ENCODE peak calls at places on chromosomes 5 and 9, in eight cellular contexts. One of them, this sample, is unnamed.

GRCh38 chr9:98326402-98327248 is 71.2 kb upstream of the TBC1D2 start:
- DNase-seq in glomerular endothelial cell: no peak
- DNase-seq in Daoy: peak
- DNase-seq in Calu3: no peak
- DNase-seq in activated CD4-positive, CD25-positive, alpha-beta regulatory T cell: no peak
- DNase-seq in memory B cell: no peak
- DNase-seq in HuH-7: no peak
- DNase-seq in activated CD4-positive, alpha-beta T cell treated with anti-CD3 and anti-CD28 coated beads for 24 hours: no peak
- DNase-seq in this sample: no peak

GRCh38 chr9:112112941-112113399 is 62.1 kb downstream of the SUSD1 start:
- DNase-seq in glomerular endothelial cell: no peak
- DNase-seq in Calu3: peak
- DNase-seq in activated CD4-positive, alpha-beta T cell treated with anti-CD3 and anti-CD28 coated beads for 24 hours: no peak
- DNase-seq in activated CD4-positive, CD25-positive, alpha-beta regulatory T cell: no peak
- DNase-seq in HuH-7: peak
- DNase-seq in Daoy: peak
- DNase-seq in memory B cell: no peak
- DNase-seq in this sample: no peak

GRCh38 chr5:64040496-64040895 is 78.3 kb upstream of the HTR1A start:
- DNase-seq in Daoy: no peak
- DNase-seq in HuH-7: no peak
- DNase-seq in memory B cell: no peak
- DNase-seq in activated CD4-positive, CD25-positive, alpha-beta regulatory T cell: no peak
- DNase-seq in activated CD4-positive, alpha-beta T cell treated with anti-CD3 and anti-CD28 coated beads for 24 hours: no peak
- DNase-seq in glomerular endothelial cell: no peak
- DNase-seq in Calu3: no peak
- DNase-seq in this sample: no peak

GRCh38 chr5:143065185-143065584 is 295.0 kb downstream of the ARHGAP26 start:
- DNase-seq in activated CD4-positive, alpha-beta T cell treated with anti-CD3 and anti-CD28 coated beads for 24 hours: no peak
- DNase-seq in memory B cell: no peak
- DNase-seq in Calu3: no peak
- DNase-seq in Daoy: peak
- DNase-seq in HuH-7: no peak
- DNase-seq in glomerular endothelial cell: no peak
- DNase-seq in activated CD4-positive, CD25-positive, alpha-beta regulatory T cell: no peak
- DNase-seq in this sample: no peak

GRCh38 chr5:56078675-56079500 is 84.1 kb upstream of the IL6ST start:
- DNase-seq in memory B cell: no peak
- DNase-seq in Calu3: no peak
- DNase-seq in activated CD4-positive, CD25-positive, alpha-beta regulatory T cell: no peak
- DNase-seq in activated CD4-positive, alpha-beta T cell treated with anti-CD3 and anti-CD28 coated beads for 24 hours: no peak
- DNase-seq in glomerular endothelial cell: no peak
- DNase-seq in Daoy: no peak
- DNase-seq in HuH-7: no peak
- DNase-seq in this sample: no peak

GRCh38 chr9:87959916-87960581 is 14.3 kb downstream of the CDK20 start:
- DNase-seq in glomerular endothelial cell: no peak
- DNase-seq in Daoy: no peak
- DNase-seq in activated CD4-positive, CD25-positive, alpha-beta regulatory T cell: no peak
- DNase-seq in memory B cell: no peak
- DNase-seq in Calu3: no peak
- DNase-seq in HuH-7: no peak
- DNase-seq in activated CD4-positive, alpha-beta T cell treated with anti-CD3 and anti-CD28 coated beads for 24 hours: no peak
- DNase-seq in this sample: no peak

GRCh38 chr9:127626752-127627493 is 14.8 kb downstream of the STXBP1 start:
- DNase-seq in activated CD4-positive, alpha-beta T cell treated with anti-CD3 and anti-CD28 coated beads for 24 hours: no peak
- DNase-seq in activated CD4-positive, CD25-positive, alpha-beta regulatory T cell: no peak
- DNase-seq in Calu3: no peak
- DNase-seq in glomerular endothelial cell: no peak
- DNase-seq in memory B cell: no peak
- DNase-seq in HuH-7: no peak
- DNase-seq in Daoy: no peak
- DNase-seq in this sample: no peak

GRCh38 chr9:132531187-132531586 is 51.2 kb upstream of the BARHL1 start:
- DNase-seq in activated CD4-positive, CD25-positive, alpha-beta regulatory T cell: no peak
- DNase-seq in memory B cell: no peak
- DNase-seq in Daoy: peak
- DNase-seq in HuH-7: no peak
- DNase-seq in glomerular endothelial cell: no peak
- DNase-seq in Calu3: no peak
- DNase-seq in activated CD4-positive, alpha-beta T cell treated with anti-CD3 and anti-CD28 coated beads for 24 hours: no peak
- DNase-seq in this sample: no peak

GRCh38 chr5:113221294-113222176 is 213.3 kb downstream of the TSSK1B start:
- DNase-seq in activated CD4-positive, CD25-positive, alpha-beta regulatory T cell: no peak
- DNase-seq in Calu3: no peak
- DNase-seq in activated CD4-positive, alpha-beta T cell treated with anti-CD3 and anti-CD28 coated beads for 24 hours: no peak
- DNase-seq in Daoy: no peak
- DNase-seq in memory B cell: no peak
- DNase-seq in glomerular endothelial cell: no peak
- DNase-seq in HuH-7: no peak
- DNase-seq in this sample: no peak

GRCh38 chr9:69198526-69199250 is 24.6 kb downstream of the TJP2 start:
- DNase-seq in Calu3: no peak
- DNase-seq in activated CD4-positive, alpha-beta T cell treated with anti-CD3 and anti-CD28 coated beads for 24 hours: no peak
- DNase-seq in Daoy: no peak
- DNase-seq in glomerular endothelial cell: no peak
- DNase-seq in activated CD4-positive, CD25-positive, alpha-beta regulatory T cell: no peak
- DNase-seq in HuH-7: no peak
- DNase-seq in memory B cell: no peak
- DNase-seq in this sample: no peak

GRCh38 chr9:104927216-104927911 is 591 bp downstream of the ABCA1 start:
- DNase-seq in Daoy: peak
- DNase-seq in glomerular endothelial cell: no peak
- DNase-seq in HuH-7: peak
- DNase-seq in activated CD4-positive, CD25-positive, alpha-beta regulatory T cell: no peak
- DNase-seq in memory B cell: peak
- DNase-seq in activated CD4-positive, alpha-beta T cell treated with anti-CD3 and anti-CD28 coated beads for 24 hours: peak
- DNase-seq in Calu3: peak
- DNase-seq in this sample: no peak

GRCh38 chr5:64794053-64794770 is 25.5 kb downstream of the CWC27 start:
- DNase-seq in Calu3: peak
- DNase-seq in glomerular endothelial cell: no peak
- DNase-seq in Daoy: no peak
- DNase-seq in activated CD4-positive, alpha-beta T cell treated with anti-CD3 and anti-CD28 coated beads for 24 hours: no peak
- DNase-seq in HuH-7: no peak
- DNase-seq in memory B cell: no peak
- DNase-seq in activated CD4-positive, CD25-positive, alpha-beta regulatory T cell: no peak
- DNase-seq in this sample: no peak

GRCh38 chr9:70136632-70137031 is 93.0 kb downstream of the MAMDC2 start:
- DNase-seq in memory B cell: no peak
- DNase-seq in Daoy: peak
- DNase-seq in Calu3: no peak
- DNase-seq in activated CD4-positive, CD25-positive, alpha-beta regulatory T cell: no peak
- DNase-seq in HuH-7: no peak
- DNase-seq in activated CD4-positive, alpha-beta T cell treated with anti-CD3 and anti-CD28 coated beads for 24 hours: no peak
- DNase-seq in glomerular endothelial cell: no peak
- DNase-seq in this sample: no peak

GRCh38 chr5:111280282-111280901 is 56.2 kb downstream of the CAMK4 start:
- DNase-seq in HuH-7: no peak
- DNase-seq in activated CD4-positive, CD25-positive, alpha-beta regulatory T cell: no peak
- DNase-seq in activated CD4-positive, alpha-beta T cell treated with anti-CD3 and anti-CD28 coated beads for 24 hours: no peak
- DNase-seq in glomerular endothelial cell: no peak
- DNase-seq in Daoy: no peak
- DNase-seq in Calu3: no peak
- DNase-seq in memory B cell: no peak
- DNase-seq in this sample: no peak

GRCh38 chr9:94665606-94666005 is 26.3 kb upstream of the FBP1 start:
- DNase-seq in activated CD4-positive, CD25-positive, alpha-beta regulatory T cell: no peak
- DNase-seq in Daoy: no peak
- DNase-seq in glomerular endothelial cell: no peak
- DNase-seq in HuH-7: no peak
- DNase-seq in Calu3: no peak
- DNase-seq in activated CD4-positive, alpha-beta T cell treated with anti-CD3 and anti-CD28 coated beads for 24 hours: no peak
- DNase-seq in memory B cell: no peak
- DNase-seq in this sample: no peak

GRCh38 chr5:122030251-122030650 is 47.8 kb downstream of the LOX start:
- DNase-seq in Daoy: no peak
- DNase-seq in activated CD4-positive, CD25-positive, alpha-beta regulatory T cell: no peak
- DNase-seq in activated CD4-positive, alpha-beta T cell treated with anti-CD3 and anti-CD28 coated beads for 24 hours: no peak
- DNase-seq in Calu3: no peak
- DNase-seq in glomerular endothelial cell: no peak
- DNase-seq in memory B cell: no peak
- DNase-seq in HuH-7: peak
- DNase-seq in this sample: no peak

GRCh38 chr9:134971196-134971595 is 53.5 kb upstream of the FCN1 start:
- DNase-seq in Calu3: no peak
- DNase-seq in memory B cell: no peak
- DNase-seq in HuH-7: no peak
- DNase-seq in Daoy: no peak
- DNase-seq in activated CD4-positive, CD25-positive, alpha-beta regulatory T cell: no peak
- DNase-seq in glomerular endothelial cell: no peak
- DNase-seq in activated CD4-positive, alpha-beta T cell treated with anti-CD3 and anti-CD28 coated beads for 24 hours: no peak
- DNase-seq in this sample: no peak

GRCh38 chr5:62386824-62387223 is 16.9 kb downstream of the DIMT1 start:
- DNase-seq in activated CD4-positive, alpha-beta T cell treated with anti-CD3 and anti-CD28 coated beads for 24 hours: no peak
- DNase-seq in activated CD4-positive, CD25-positive, alpha-beta regulatory T cell: no peak
- DNase-seq in memory B cell: no peak
- DNase-seq in Calu3: no peak
- DNase-seq in Daoy: no peak
- DNase-seq in HuH-7: no peak
- DNase-seq in glomerular endothelial cell: no peak
- DNase-seq in this sample: no peak

GRCh38 chr5:60701317-60701988 is 1.5 kb upstream of the DEPDC1B start:
- DNase-seq in activated CD4-positive, CD25-positive, alpha-beta regulatory T cell: no peak
- DNase-seq in glomerular endothelial cell: no peak
- DNase-seq in Daoy: no peak
- DNase-seq in memory B cell: no peak
- DNase-seq in activated CD4-positive, alpha-beta T cell treated with anti-CD3 and anti-CD28 coated beads for 24 hours: no peak
- DNase-seq in Calu3: peak
- DNase-seq in HuH-7: no peak
- DNase-seq in this sample: no peak

GRCh38 chr9:86122309-86122708 is 23.0 kb upstream of the GOLM1 start:
- DNase-seq in activated CD4-positive, CD25-positive, alpha-beta regulatory T cell: no peak
- DNase-seq in HuH-7: peak
- DNase-seq in memory B cell: no peak
- DNase-seq in glomerular endothelial cell: no peak
- DNase-seq in Calu3: no peak
- DNase-seq in activated CD4-positive, alpha-beta T cell treated with anti-CD3 and anti-CD28 coated beads for 24 hours: no peak
- DNase-seq in Daoy: no peak
- DNase-seq in this sample: no peak

GRCh38 chr5:132050661-132051371 is 9.6 kb upstream of the IL3 start:
- DNase-seq in memory B cell: peak
- DNase-seq in activated CD4-positive, CD25-positive, alpha-beta regulatory T cell: no peak
- DNase-seq in Calu3: no peak
- DNase-seq in activated CD4-positive, alpha-beta T cell treated with anti-CD3 and anti-CD28 coated beads for 24 hours: no peak
- DNase-seq in Daoy: no peak
- DNase-seq in glomerular endothelial cell: no peak
- DNase-seq in HuH-7: no peak
- DNase-seq in this sample: no peak

GRCh38 chr9:89477395-89477794 is 20.5 kb downstream of the SEMA4D start:
- DNase-seq in activated CD4-positive, alpha-beta T cell treated with anti-CD3 and anti-CD28 coated beads for 24 hours: no peak
- DNase-seq in Calu3: no peak
- DNase-seq in HuH-7: no peak
- DNase-seq in glomerular endothelial cell: no peak
- DNase-seq in activated CD4-positive, CD25-positive, alpha-beta regulatory T cell: no peak
- DNase-seq in Daoy: peak
- DNase-seq in memory B cell: no peak
- DNase-seq in this sample: no peak

GRCh38 chr9:120854596-120855327 is 12.0 kb upstream of the PSMD5 start:
- DNase-seq in activated CD4-positive, alpha-beta T cell treated with anti-CD3 and anti-CD28 coated beads for 24 hours: no peak
- DNase-seq in memory B cell: no peak
- DNase-seq in HuH-7: no peak
- DNase-seq in Calu3: no peak
- DNase-seq in glomerular endothelial cell: no peak
- DNase-seq in Daoy: no peak
- DNase-seq in activated CD4-positive, CD25-positive, alpha-beta regulatory T cell: no peak
- DNase-seq in this sample: no peak

GRCh38 chr5:150562832-150563231 is 54.9 kb downstream of the NDST1 start:
- DNase-seq in memory B cell: no peak
- DNase-seq in Daoy: peak
- DNase-seq in activated CD4-positive, alpha-beta T cell treated with anti-CD3 and anti-CD28 coated beads for 24 hours: no peak
- DNase-seq in Calu3: peak
- DNase-seq in glomerular endothelial cell: peak
- DNase-seq in HuH-7: no peak
- DNase-seq in activated CD4-positive, CD25-positive, alpha-beta regulatory T cell: no peak
- DNase-seq in this sample: no peak

GRCh38 chr9:96458226-96458625 is 8.3 kb downstream of the HABP4 start:
- DNase-seq in glomerular endothelial cell: no peak
- DNase-seq in Calu3: no peak
- DNase-seq in memory B cell: no peak
- DNase-seq in HuH-7: no peak
- DNase-seq in activated CD4-positive, alpha-beta T cell treated with anti-CD3 and anti-CD28 coated beads for 24 hours: no peak
- DNase-seq in activated CD4-positive, CD25-positive, alpha-beta regulatory T cell: no peak
- DNase-seq in Daoy: no peak
- DNase-seq in this sample: no peak

GRCh38 chr5:17679597-17680187 is 45.4 kb downstream of the TAF11L14 start:
- DNase-seq in activated CD4-positive, CD25-positive, alpha-beta regulatory T cell: no peak
- DNase-seq in memory B cell: no peak
- DNase-seq in Calu3: no peak
- DNase-seq in glomerular endothelial cell: no peak
- DNase-seq in HuH-7: no peak
- DNase-seq in Daoy: peak
- DNase-seq in activated CD4-positive, alpha-beta T cell treated with anti-CD3 and anti-CD28 coated beads for 24 hours: no peak
- DNase-seq in this sample: no peak

GRCh38 chr9:99785010-99785590 is 36.6 kb upstream of the NR4A3 start:
- DNase-seq in glomerular endothelial cell: no peak
- DNase-seq in Calu3: no peak
- DNase-seq in activated CD4-positive, alpha-beta T cell treated with anti-CD3 and anti-CD28 coated beads for 24 hours: no peak
- DNase-seq in memory B cell: no peak
- DNase-seq in Daoy: no peak
- DNase-seq in activated CD4-positive, CD25-positive, alpha-beta regulatory T cell: no peak
- DNase-seq in HuH-7: no peak
- DNase-seq in this sample: no peak

GRCh38 chr5:12772276-12772675 is 868.0 kb upstream of the CTNND2 start:
- DNase-seq in Daoy: peak
- DNase-seq in glomerular endothelial cell: no peak
- DNase-seq in HuH-7: no peak
- DNase-seq in activated CD4-positive, alpha-beta T cell treated with anti-CD3 and anti-CD28 coated beads for 24 hours: no peak
- DNase-seq in activated CD4-positive, CD25-positive, alpha-beta regulatory T cell: no peak
- DNase-seq in Calu3: no peak
- DNase-seq in memory B cell: no peak
- DNase-seq in this sample: no peak

GRCh38 chr5:32276173-32276853 is 36.4 kb downstream of the MTMR12 start:
- DNase-seq in HuH-7: no peak
- DNase-seq in activated CD4-positive, alpha-beta T cell treated with anti-CD3 and anti-CD28 coated beads for 24 hours: no peak
- DNase-seq in glomerular endothelial cell: peak
- DNase-seq in Calu3: no peak
- DNase-seq in memory B cell: no peak
- DNase-seq in activated CD4-positive, CD25-positive, alpha-beta regulatory T cell: no peak
- DNase-seq in Daoy: no peak
- DNase-seq in this sample: no peak

GRCh38 chr9:36845844-36846243 is 188.2 kb downstream of the PAX5 start:
- DNase-seq in Daoy: no peak
- DNase-seq in activated CD4-positive, CD25-positive, alpha-beta regulatory T cell: no peak
- DNase-seq in HuH-7: no peak
- DNase-seq in Calu3: no peak
- DNase-seq in memory B cell: no peak
- DNase-seq in glomerular endothelial cell: no peak
- DNase-seq in activated CD4-positive, alpha-beta T cell treated with anti-CD3 and anti-CD28 coated beads for 24 hours: no peak
- DNase-seq in this sample: no peak

GRCh38 chr9:36063804-36064447 is 27.2 kb downstream of the RECK start:
- DNase-seq in activated CD4-positive, alpha-beta T cell treated with anti-CD3 and anti-CD28 coated beads for 24 hours: no peak
- DNase-seq in Daoy: no peak
- DNase-seq in Calu3: no peak
- DNase-seq in glomerular endothelial cell: no peak
- DNase-seq in memory B cell: no peak
- DNase-seq in activated CD4-positive, CD25-positive, alpha-beta regulatory T cell: no peak
- DNase-seq in HuH-7: no peak
- DNase-seq in this sample: no peak

GRCh38 chr5:159735749-159736660 is 180.3 kb upstream of the ADRA1B start:
- DNase-seq in activated CD4-positive, CD25-positive, alpha-beta regulatory T cell: no peak
- DNase-seq in HuH-7: no peak
- DNase-seq in activated CD4-positive, alpha-beta T cell treated with anti-CD3 and anti-CD28 coated beads for 24 hours: no peak
- DNase-seq in Calu3: no peak
- DNase-seq in glomerular endothelial cell: no peak
- DNase-seq in Daoy: peak
- DNase-seq in memory B cell: no peak
- DNase-seq in this sample: no peak

GRCh38 chr9:83423815-83424707 is 114.1 kb downstream of the FRMD3 start:
- DNase-seq in memory B cell: no peak
- DNase-seq in glomerular endothelial cell: no peak
- DNase-seq in HuH-7: no peak
- DNase-seq in activated CD4-positive, CD25-positive, alpha-beta regulatory T cell: no peak
- DNase-seq in activated CD4-positive, alpha-beta T cell treated with anti-CD3 and anti-CD28 coated beads for 24 hours: no peak
- DNase-seq in Daoy: no peak
- DNase-seq in Calu3: no peak
- DNase-seq in this sample: no peak

GRCh38 chr9:77981332-77981731 is 50.3 kb downstream of the GNAQ start:
- DNase-seq in HuH-7: no peak
- DNase-seq in Daoy: peak
- DNase-seq in Calu3: peak
- DNase-seq in activated CD4-positive, CD25-positive, alpha-beta regulatory T cell: no peak
- DNase-seq in activated CD4-positive, alpha-beta T cell treated with anti-CD3 and anti-CD28 coated beads for 24 hours: no peak
- DNase-seq in glomerular endothelial cell: no peak
- DNase-seq in memory B cell: no peak
- DNase-seq in this sample: no peak

This sample was measured in C1 segment of cervical spinal cord.